ENCODE peak calls at places on chromosome 18, in seven cellular contexts. X, N, O, V, B, L and H are unnamed samples.

GRCh38 chr18:72160504-72161445 is 383.4 kb downstream of the CBLN2 start:
- DNase-seq in O (no peak), N (no peak), L (no peak), V (no peak), B (no peak), X (no peak), H (no peak)

GRCh38 chr18:51273435-51273834 is 76.0 kb upstream of the MEX3C start:
- DNase-seq in X (no peak), N (no peak), O (no peak), V (no peak), L (no peak), B (no peak), H (no peak)

GRCh38 chr18:49243391-49243790 is 217.1 kb downstream of the DYM start:
- DNase-seq in X (no peak), N (no peak), V (no peak), O (no peak), L (no peak), B (no peak), H (no peak)

GRCh38 chr18:8177330-8178016 is 431.8 kb upstream of the RAB12 start:
- DNase-seq in O (no peak), X (no peak), L (no peak), V (no peak), B (peak), N (no peak), H (no peak)

GRCh38 chr18:3180325-3180724 is 39.4 kb downstream of the MYOM1 start:
- DNase-seq in B (no peak), X (no peak), V (no peak), N (no peak), O (no peak), L (no peak), H (no peak)

GRCh38 chr18:50816767-50817166 is 3.0 kb downstream of the MRO start:
- DNase-seq in B (no peak), O (no peak), N (no peak), X (no peak), V (no peak), L (no peak), H (no peak)

GRCh38 chr18:67300498-67300897 is 216.0 kb downstream of the DSEL start:
- DNase-seq in V (no peak), B (no peak), O (no peak), X (no peak), N (no peak), L (no peak), H (no peak)

GRCh38 chr18:7813131-7813530 is 246.0 kb downstream of the PTPRM start:
- DNase-seq in O (no peak), L (no peak), V (no peak), N (no peak), X (no peak), B (no peak), H (no peak)

GRCh38 chr18:10442551-10442971 is 11.9 kb upstream of the APCDD1 start:
- DNase-seq in B (no peak), V (no peak), X (no peak), N (no peak), L (no peak), O (no peak), H (no peak)

GRCh38 chr18:1751249-1751648 is 820.1 kb downstream of the METTL4 start:
- DNase-seq in N (no peak), O (no peak), V (no peak), B (no peak), L (no peak), X (no peak), H (no peak)

GRCh38 chr18:79605481-79605880 is 74.1 kb upstream of the CTDP1 start:
- DNase-seq in O (no peak), V (no peak), B (no peak), L (no peak), N (no peak), X (no peak), H (no peak)

GRCh38 chr18:25560369-25560768 is 208.4 kb upstream of the ZNF521 start:
- DNase-seq in L (no peak), N (no peak), V (no peak), X (no peak), O (no peak), B (no peak), H (no peak)

GRCh38 chr18:9766076-9766481 is 58.0 kb downstream of the RAB31 start:
- DNase-seq in B (no peak), N (no peak), O (no peak), L (no peak), V (no peak), X (no peak), H (no peak)

GRCh38 chr18:79685281-79685680 is 5.7 kb downstream of the CTDP1 start:
- DNase-seq in B (no peak), X (no peak), L (peak), O (no peak), V (no peak), N (no peak), H (no peak)

GRCh38 chr18:52531836-52532235 is 191.8 kb downstream of the DCC start:
- DNase-seq in O (no peak), L (no peak), N (no peak), B (no peak), V (no peak), X (no peak), H (no peak)

GRCh38 chr18:56068030-56068671 is 480.2 kb upstream of the TCF4 start:
- DNase-seq in X (no peak), V (no peak), L (peak), B (no peak), O (no peak), N (no peak), H (no peak)

GRCh38 chr18:62658028-62658427 is 57.3 kb upstream of the PHLPP1 start:
- DNase-seq in X (no peak), L (no peak), O (no peak), B (no peak), V (no peak), N (no peak), H (no peak)

GRCh38 chr18:62660741-62661140 is 54.6 kb upstream of the PHLPP1 start:
- DNase-seq in V (no peak), O (no peak), B (no peak), N (no peak), X (no peak), L (no peak), H (no peak)

GRCh38 chr18:62651276-62652031 is 63.9 kb upstream of the PHLPP1 start:
- DNase-seq in X (no peak), O (no peak), L (no peak), N (no peak), B (no peak), V (no peak), H (no peak)

GRCh38 chr18:62659698-62660097 is 55.6 kb upstream of the PHLPP1 start:
- DNase-seq in O (no peak), X (no peak), L (no peak), N (no peak), B (no peak), V (no peak), H (peak)

GRCh38 chr18:62655520-62656219 is 59.7 kb upstream of the PHLPP1 start:
- DNase-seq in O (no peak), N (no peak), X (no peak), L (no peak), V (no peak), B (no peak), H (no peak)
- TF ChIP-seq JUND in O (no peak), N (no peak), X (no peak), L (no peak), V (no peak), B (no peak), H (no peak)

DNA sequence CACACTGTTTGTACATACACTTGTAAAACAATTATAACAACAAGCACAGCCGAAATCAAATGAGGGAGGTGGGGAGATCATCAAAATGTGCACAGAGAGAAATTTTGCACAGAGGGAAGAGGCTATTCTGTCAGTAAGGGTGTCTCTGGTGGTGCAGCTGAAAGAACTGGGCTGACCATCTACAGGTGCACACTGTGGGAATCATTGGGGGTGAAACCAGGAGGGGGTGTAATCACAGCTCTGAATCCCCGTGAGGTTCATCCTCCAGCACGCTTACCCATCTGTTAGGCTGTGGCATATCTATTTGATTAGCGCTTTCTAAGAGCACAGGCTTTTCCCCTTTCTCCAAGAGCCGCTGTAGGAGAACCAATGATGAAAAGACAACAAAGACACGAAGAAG is 389.9 kb upstream of the CDH20 start:
- DNase-seq in B (no peak), V (no peak), X (no peak), N (no peak), L (no peak), O (no peak), H (no peak)
- TF ChIP-seq JUND in B (no peak), V (no peak), X (no peak), N (no peak), L (no peak), O (no peak), H (no peak)

GRCh38 chr18:58803978-58804377 is 60.7 kb upstream of the ZNF532 start:
- DNase-seq in L (no peak), B (no peak), X (no peak), V (no peak), N (no peak), O (no peak), H (no peak)

GRCh38 chr18:58796205-58796604 is 68.5 kb upstream of the ZNF532 start:
- DNase-seq in X (no peak), N (no peak), B (no peak), O (no peak), V (no peak), L (no peak), H (no peak)

GRCh38 chr18:58802959-58803358 is 61.7 kb upstream of the ZNF532 start:
- DNase-seq in N (no peak), V (no peak), B (no peak), X (no peak), O (no peak), L (no peak), H (no peak)

GRCh38 chr18:58805482-58806187 is 59.0 kb upstream of the ZNF532 start:
- DNase-seq in B (no peak), L (peak), N (no peak), V (no peak), O (no peak), X (no peak), H (no peak)

DNA sequence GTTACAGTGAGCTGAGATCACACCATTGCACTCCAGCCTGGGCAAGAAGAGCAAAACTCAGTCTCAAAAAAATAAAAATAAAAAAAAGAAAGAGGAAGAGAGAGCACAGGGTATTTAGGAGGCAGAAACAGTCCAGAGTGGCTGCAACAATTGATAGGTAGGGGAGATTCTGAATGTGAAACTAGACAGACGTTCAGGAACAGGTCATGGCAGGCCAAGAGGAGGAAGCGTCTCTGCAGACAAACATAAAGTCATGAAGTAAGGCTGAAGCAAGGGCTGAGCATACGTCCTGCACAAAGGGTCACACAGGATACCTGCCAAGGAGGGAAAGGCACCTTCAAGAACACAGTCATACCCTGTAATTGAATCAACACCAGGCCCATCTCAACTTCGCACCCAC is 64.1 kb upstream of the ZNF532 start:
- DNase-seq in X (no peak), V (peak), L (no peak), N (no peak), B (no peak), O (no peak), H (no peak)
- TF ChIP-seq JUND in X (no peak), V (no peak), L (no peak), N (no peak), B (no peak), O (no peak), H (no peak)

GRCh38 chr18:13217971-13218375 is 587 bp upstream of the LDLRAD4 start:
- DNase-seq in L (no peak), X (no peak), O (no peak), N (no peak), B (no peak), V (no peak), H (peak)

GRCh38 chr18:13216732-13217465 is 1.7 kb upstream of the LDLRAD4 start:
- DNase-seq in L (peak), X (no peak), V (no peak), O (no peak), N (no peak), B (no peak), H (peak)

GRCh38 chr18:13218376-13219011 is at the start of gene LDLRAD4:
- DNase-seq in X (no peak), V (no peak), L (peak), O (no peak), B (no peak), N (no peak), H (peak)

GRCh38 chr18:13217466-13217961 is 1.0 kb upstream of the LDLRAD4 start:
- DNase-seq in L (peak), V (no peak), X (no peak), N (no peak), B (no peak), O (peak), H (peak)

GRCh38 chr18:13216092-13216582 is 2.4 kb upstream of the LDLRAD4 start:
- DNase-seq in B (peak), N (peak), V (peak), O (no peak), X (peak), L (peak), H (peak)
- TF ChIP-seq JUND in B (no peak), N (no peak), V (no peak), O (no peak), X (no peak), L (no peak), H (no peak)

DNA sequence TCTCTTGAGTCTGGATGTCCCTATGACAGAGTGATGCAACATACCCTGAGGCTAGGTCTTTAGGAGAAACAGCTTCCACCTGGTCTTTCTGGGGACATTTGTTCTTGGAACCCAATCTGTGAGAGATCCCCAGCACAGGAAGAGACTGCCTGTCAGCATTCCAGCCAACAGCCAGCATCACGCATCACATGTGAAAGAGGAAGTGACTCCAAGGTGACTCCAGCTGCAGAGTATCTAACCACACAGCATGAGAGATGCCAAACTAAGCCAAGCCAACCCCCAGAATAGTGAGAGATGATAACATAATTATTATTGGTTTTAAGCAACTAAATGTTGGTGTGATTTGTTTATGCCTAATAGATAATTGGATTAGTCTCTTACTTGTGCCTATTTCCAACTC is 35.7 kb downstream of the C18orf63 start:
- DNase-seq in B (no peak), V (no peak), O (no peak), L (no peak), N (no peak), X (no peak), H (no peak)
- TF ChIP-seq JUND in B (no peak), V (no peak), O (no peak), L (no peak), N (no peak), X (no peak), H (no peak)

GRCh38 chr18:35457140-35457704 is 40.5 kb downstream of the INO80C start:
- DNase-seq in O (no peak), L (no peak), B (no peak), N (no peak), X (no peak), V (no peak), H (no peak)

GRCh38 chr18:35458271-35458670 is 39.5 kb downstream of the INO80C start:
- DNase-seq in N (no peak), X (no peak), L (no peak), B (peak), O (no peak), V (no peak), H (no peak)

GRCh38 chr18:35459997-35460396 is 37.8 kb downstream of the INO80C start:
- DNase-seq in L (no peak), V (no peak), X (no peak), N (no peak), B (no peak), O (no peak), H (no peak)

GRCh38 chr18:35460719-35461118 is 37.0 kb downstream of the INO80C start:
- DNase-seq in L (no peak), O (no peak), N (no peak), B (no peak), X (no peak), V (no peak), H (no peak)

DNA sequence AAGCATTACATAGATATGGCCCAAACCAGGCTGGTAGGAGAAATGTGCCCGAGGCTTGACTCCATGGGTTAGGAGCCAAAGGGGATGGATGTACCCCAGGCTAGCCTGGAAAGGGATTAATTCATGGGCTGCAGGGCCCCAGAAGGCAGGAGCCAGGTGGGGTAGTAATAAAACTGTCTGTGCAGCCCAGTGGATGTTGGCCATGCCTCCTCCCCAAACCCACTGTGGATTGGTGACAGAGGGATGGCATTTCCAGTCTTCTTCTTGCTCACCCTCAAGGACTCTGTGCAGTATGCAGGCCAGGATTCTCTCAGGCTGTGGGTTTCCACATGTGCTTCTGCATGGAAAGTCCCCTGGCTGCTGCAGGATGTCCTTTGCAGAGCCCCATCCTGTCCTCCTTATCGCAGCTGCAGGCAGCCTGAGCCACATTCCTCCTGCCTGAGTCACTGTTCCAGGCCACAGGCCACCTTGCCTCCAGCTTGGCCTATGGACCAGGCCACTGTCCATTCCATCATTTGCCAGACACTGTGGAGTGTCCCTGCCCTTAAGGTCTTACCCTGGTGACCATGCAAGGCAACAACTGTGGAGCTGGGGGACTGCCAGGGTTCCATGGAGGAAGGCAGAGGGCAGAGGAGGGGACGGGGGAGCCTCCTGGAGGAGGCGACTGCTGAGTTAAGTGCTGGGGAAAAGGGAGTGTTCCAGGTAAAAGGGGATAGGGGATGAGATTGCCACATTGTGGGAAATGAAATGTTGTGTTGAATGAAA is 38.9 kb downstream of the INO80C start:
- DNase-seq in N (peak), X (peak), O (peak), L (no peak), B (peak), V (peak), H (no peak)
- TF ChIP-seq JUND in N (peak), X (peak), O (peak), L (peak), B (peak), V (no peak), H (no peak)

DNA sequence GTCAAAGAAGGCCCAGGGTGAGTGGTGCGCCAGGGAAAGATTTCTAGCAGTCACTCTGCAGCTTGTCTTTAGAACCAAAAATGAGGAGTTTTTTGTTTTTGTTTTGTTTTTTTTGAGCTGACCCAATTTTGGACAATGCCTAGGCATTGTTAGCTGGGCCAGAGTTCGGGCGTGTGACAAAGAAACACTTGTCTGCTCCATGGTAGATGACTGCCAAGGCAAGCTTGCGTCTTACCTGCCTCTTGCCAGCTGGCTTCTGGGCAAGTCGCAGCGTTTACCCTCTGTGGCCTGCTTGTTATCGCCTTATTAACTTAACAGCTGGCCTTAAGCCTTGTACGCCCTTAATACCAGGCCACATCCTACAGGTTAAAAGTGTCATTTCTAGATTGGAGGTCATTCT is 114.3 kb downstream of the GALNT1 start:
- DNase-seq in V (no peak), O (no peak), B (no peak), X (no peak), N (no peak), L (no peak), H (no peak)
- TF ChIP-seq JUND in V (no peak), O (no peak), B (no peak), X (no peak), N (no peak), L (no peak), H (no peak)

DNA sequence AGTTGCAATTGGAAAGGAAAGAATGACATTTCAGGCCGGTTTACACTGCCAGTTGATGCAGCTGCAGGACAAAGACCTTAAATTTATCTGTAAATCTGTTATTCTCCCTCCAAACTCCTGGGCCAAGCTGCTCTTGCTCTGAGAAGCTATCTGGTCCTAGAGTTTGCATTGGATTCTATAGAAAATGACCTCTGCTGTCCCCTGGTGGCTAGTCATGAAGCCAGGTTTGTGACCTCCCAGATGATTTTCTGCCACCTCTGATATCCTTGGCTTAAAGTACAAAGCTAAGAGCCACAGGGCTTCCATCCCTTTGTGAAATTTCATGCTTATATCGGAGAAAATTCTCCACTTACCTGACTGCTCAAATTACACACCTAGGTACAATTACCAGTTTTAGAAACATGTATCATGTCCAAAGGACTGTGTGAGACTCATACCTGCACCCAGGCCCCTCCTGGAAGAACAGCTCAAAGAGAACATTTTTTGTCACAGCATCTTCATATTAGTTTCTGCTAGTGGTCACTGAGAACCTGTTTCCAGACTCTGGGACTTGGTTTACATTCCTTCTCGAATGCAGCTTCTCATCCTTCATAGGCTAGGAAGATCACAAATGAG is 28.9 kb upstream of the IER3IP1 start:
- DNase-seq in N (no peak), L (peak), O (peak), V (no peak), X (peak), B (peak), H (peak)
- TF ChIP-seq JUND in N (no peak), L (no peak), O (no peak), V (no peak), X (no peak), B (no peak), H (no peak)

DNA sequence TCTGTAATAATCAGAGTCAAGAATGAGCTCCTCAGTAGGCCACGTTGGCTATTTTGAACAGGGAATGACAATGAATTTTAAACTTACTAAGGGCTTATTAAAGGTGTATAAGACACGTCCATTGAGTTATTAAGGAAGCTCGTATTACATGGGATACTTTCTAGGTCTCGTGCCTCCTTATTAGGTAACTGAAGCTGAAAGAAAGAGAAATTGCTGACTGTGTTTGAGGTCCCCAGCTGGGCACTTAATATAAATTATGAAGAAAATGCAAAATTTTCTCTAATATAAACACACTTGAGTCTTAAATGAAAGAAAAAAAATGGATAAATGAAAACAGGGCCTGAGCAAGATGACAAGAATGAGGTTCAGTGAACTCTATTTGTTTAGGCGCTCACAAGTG is 21.8 kb downstream of the CLUL1 start:
- DNase-seq in X (no peak), O (no peak), B (no peak), L (no peak), V (no peak), N (no peak), H (no peak)
- TF ChIP-seq JUND in X (no peak), O (no peak), B (no peak), L (no peak), V (no peak), N (no peak), H (no peak)